ENCODE peak calls at places on chromosomes 7 and 10, in nine cellular contexts. A, N, W, I, M, H, G, Q and C are unnamed samples.
A peak's percentile ranks its signal among the peaks of the same experiment; 100 is the strongest.

GRCh38 chr10:81820418-81820817 is 54.6 kb upstream of the NRG3 start:
- DNase-seq in A (no peak), N (no peak), W (no peak), I (no peak), M (peak; percentile 57), H (no peak), G (no peak), Q (no peak), C (no peak)

GRCh38 chr7:77580762-77581350 is 43.8 kb downstream of the PTPN12 start:
- DNase-seq in A (no peak), N (no peak), W (no peak), I (peak; percentile 26), M (no peak), H (no peak), G (no peak), Q (no peak), C (no peak)

GRCh38 chr10:109306698-109307097 is 616.6 kb downstream of the XPNPEP1 start:
- DNase-seq in A (no peak), N (no peak), W (no peak), I (peak; percentile 32), M (no peak), H (no peak), G (no peak), Q (no peak), C (no peak)

GRCh38 chr10:60646966-60647796 is 131.1 kb upstream of the CDK1 start:
- DNase-seq in A (peak; percentile 47), N (no peak), W (peak; percentile 78), I (peak; percentile 51), M (peak; percentile 57), H (peak; percentile 49), G (no peak), Q (peak; percentile 32), C (no peak)

GRCh38 chr7:48253020-48253419 is 81.8 kb downstream of the ABCA13 start:
- DNase-seq in A (no peak), N (no peak), W (no peak), I (no peak), M (peak; percentile 31), H (no peak), G (no peak), Q (no peak), C (no peak)

GRCh38 chr7:36613214-36613613 is 111.1 kb downstream of the AOAH start:
- DNase-seq in A (no peak), N (no peak), W (no peak), I (no peak), M (no peak), H (no peak), G (no peak), Q (no peak), C (no peak)

GRCh38 chr7:114851406-114852025 is 70.4 kb upstream of the MDFIC start:
- DNase-seq in A (no peak), N (no peak), W (no peak), I (no peak), M (no peak), H (no peak), G (no peak), Q (no peak), C (no peak)

GRCh38 chr10:2900530-2900929 is 166.8 kb upstream of the PFKP start:
- DNase-seq in A (no peak), N (no peak), W (no peak), I (no peak), M (no peak), H (no peak), G (no peak), Q (no peak), C (peak; percentile 29)

DNA sequence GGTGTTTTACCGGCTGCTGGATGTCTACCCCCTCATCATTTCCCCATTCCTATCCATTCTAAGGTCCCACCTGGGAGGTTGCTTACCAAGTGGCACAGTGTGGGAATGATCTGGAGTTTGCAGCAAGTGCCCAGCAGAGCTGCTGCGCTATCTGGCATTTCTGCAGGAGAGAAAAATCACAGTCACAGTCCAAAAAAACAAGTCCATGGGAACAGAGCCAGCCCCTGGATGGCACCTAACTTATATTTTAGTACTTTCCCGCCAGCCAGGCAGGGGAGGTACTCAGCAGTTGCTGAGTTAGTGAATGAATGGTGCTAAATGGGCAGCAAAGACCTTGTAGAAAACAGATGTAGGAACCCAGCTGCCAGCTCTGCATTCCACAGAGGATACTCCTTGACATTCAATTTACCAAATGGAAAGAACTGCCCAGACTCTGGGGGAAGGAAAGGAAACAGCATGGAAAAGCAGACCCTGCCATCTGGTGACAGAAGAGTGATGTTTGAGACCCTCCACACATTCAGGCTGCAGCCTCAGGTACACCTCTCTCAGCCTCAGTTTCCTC is 54.5 kb downstream of the GSDME start:
- DNase-seq in A (no peak), N (no peak), W (no peak), I (peak; percentile 48), M (no peak), H (no peak), G (no peak), Q (no peak), C (no peak)
- TF ChIP-seq CTCF in A (no peak), N (no peak), W (no peak), I (no peak), M (no peak), H (no peak), G (no peak), Q (no peak), C (no peak)

GRCh38 chr7:134941947-134942346 is 44.4 kb upstream of the AGBL3 start:
- DNase-seq in A (no peak), N (no peak), W (no peak), I (no peak), M (no peak), H (no peak), G (no peak), Q (no peak), C (no peak)

GRCh38 chr7:134945711-134946110 is 40.6 kb upstream of the AGBL3 start:
- DNase-seq in A (no peak), N (no peak), W (no peak), I (no peak), M (no peak), H (no peak), G (no peak), Q (no peak), C (no peak)

GRCh38 chr7:134946260-134946659 is 40.0 kb upstream of the AGBL3 start:
- DNase-seq in A (no peak), N (no peak), W (no peak), I (peak; percentile 35), M (no peak), H (no peak), G (no peak), Q (no peak), C (no peak)

GRCh38 chr7:134942690-134943466 is 43.4 kb upstream of the AGBL3 start:
- DNase-seq in A (no peak), N (no peak), W (no peak), I (no peak), M (no peak), H (no peak), G (no peak), Q (no peak), C (no peak)

DNA sequence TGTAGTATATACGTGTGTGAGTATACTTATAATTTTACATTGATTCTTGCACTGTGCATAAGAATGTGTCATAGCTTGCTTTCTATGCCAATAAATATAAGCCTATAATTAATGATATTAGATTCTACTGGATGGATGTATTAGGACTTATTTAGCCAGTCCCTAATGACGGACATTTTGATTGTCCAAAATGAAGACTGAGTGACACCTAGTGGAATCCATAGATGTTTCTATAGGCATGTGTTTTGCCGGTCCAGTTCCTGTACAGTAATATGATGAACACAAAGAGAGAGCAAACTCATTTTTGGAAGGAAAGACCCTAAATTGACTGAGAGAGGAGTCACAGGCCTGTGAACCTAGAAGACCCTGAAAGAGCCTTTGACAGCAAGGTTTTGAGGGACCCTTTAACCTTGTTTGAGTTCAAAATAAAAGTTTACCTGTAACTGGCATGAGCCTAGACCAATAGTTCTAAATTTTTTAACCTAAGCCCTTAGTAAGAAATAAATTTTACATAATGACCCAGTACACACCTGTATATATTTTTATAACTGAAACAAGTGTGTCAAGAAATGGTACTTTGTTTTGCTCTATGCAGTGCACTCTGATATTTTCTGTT is 42.4 kb upstream of the AGBL3 start:
- DNase-seq in A (no peak), N (no peak), W (no peak), I (no peak), M (peak; percentile 23), H (no peak), G (no peak), Q (peak; percentile 44), C (no peak)
- TF ChIP-seq CTCF in A (no peak), N (peak; percentile 32), W (no peak), I (peak; percentile 42), M (peak; percentile 46), H (peak; percentile 72), G (peak; percentile 54), Q (peak; percentile 64), C (no peak)

GRCh38 chr7:151624246-151624928 is 104.7 kb upstream of the RHEB start:
- DNase-seq in A (no peak), N (no peak), W (no peak), I (no peak), M (no peak), H (no peak), G (no peak), Q (no peak), C (no peak)

GRCh38 chr7:151629873-151630272 is 110.2 kb upstream of the RHEB start:
- DNase-seq in A (no peak), N (no peak), W (no peak), I (no peak), M (no peak), H (no peak), G (no peak), Q (no peak), C (no peak)

GRCh38 chr7:151623766-151624165 is 104.1 kb upstream of the RHEB start:
- DNase-seq in A (no peak), N (no peak), W (no peak), I (peak; percentile 92), M (no peak), H (no peak), G (no peak), Q (no peak), C (no peak)

GRCh38 chr7:151628846-151629604 is 109.3 kb upstream of the RHEB start:
- DNase-seq in A (no peak), N (no peak), W (no peak), I (no peak), M (peak; percentile 15), H (no peak), G (no peak), Q (no peak), C (no peak)

DNA sequence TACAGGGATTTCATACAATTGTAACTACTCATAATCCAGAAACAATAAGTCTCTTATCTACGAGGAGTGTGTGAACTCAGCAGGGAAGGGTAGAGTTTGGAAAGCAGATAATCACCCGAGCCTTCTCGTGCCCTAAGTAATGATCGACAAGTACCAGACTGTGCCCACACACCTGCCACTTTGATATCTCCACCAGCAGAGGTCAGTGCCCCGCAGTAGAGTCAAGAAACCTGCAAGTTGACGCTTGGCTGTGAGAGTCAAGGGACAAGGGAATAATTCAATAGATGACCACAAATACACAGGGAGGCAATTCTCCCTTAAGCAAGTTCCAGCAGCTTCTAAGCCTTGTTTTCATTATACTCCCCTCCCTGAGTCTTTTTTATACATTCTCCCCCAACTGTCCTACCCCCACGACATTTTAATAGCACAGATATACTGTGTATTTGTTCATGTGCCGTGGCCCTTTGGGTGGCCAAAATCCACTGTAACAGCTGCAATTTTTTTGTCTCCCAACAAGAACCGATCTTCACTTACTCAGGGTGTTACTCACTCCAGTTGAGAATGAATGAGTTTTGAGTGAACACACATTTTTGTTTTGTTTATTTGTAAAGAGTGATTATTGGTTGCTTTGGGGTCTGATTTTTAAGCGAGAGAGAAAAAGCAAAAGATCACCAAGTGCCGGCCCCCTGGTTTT is 106.9 kb upstream of the RHEB start:
- DNase-seq in A (no peak), N (peak; percentile 30), W (peak; percentile 55), I (peak; percentile 29), M (peak; percentile 74), H (peak; percentile 37), G (no peak), Q (peak; percentile 29), C (no peak)
- TF ChIP-seq CTCF in A (no peak), N (peak; percentile 66), W (peak; percentile 28), I (peak; percentile 30), M (peak; percentile 73), H (peak; percentile 65), G (peak; percentile 57), Q (peak; percentile 53), C (no peak)

GRCh38 chr7:149467321-149467859 is 6.5 kb upstream of the ZNF777 start:
- DNase-seq in A (no peak), N (no peak), W (no peak), I (no peak), M (no peak), H (no peak), G (no peak), Q (no peak), C (no peak)
- TF ChIP-seq CTCF in A (no peak), N (no peak), W (no peak), I (no peak), M (no peak), H (no peak), G (no peak), Q (no peak), C (no peak)